ENCODE peak calls at places on chromosomes 3 and 15, in eight cellular contexts. S, Q, K, Z, J, T, Y and C are unnamed samples.

GRCh38 chr15:42284551-42284950 is 11.3 kb upstream of the TMEM87A start:
- DNase-seq in S (no peak), T (no peak), J (no peak), Q (no peak), Z (no peak), K (no peak), Y (no peak), C (no peak)

GRCh38 chr3:25594007-25594502 is 70.7 kb downstream of the TOP2B start:
- DNase-seq in Q (peak; percentile 78), K (no peak), Y (no peak), J (peak; percentile 86), T (peak; percentile 29), Z (no peak), S (no peak), C (no peak)

GRCh38 chr3:130975251-130975650 is 51.4 kb downstream of the ASTE1 start:
- DNase-seq in J (no peak), Z (no peak), K (no peak), T (no peak), S (no peak), Q (no peak), Y (no peak), C (no peak)

GRCh38 chr3:24680214-24680967 is 185.7 kb upstream of the THRB start:
- DNase-seq in Y (peak; percentile 54), J (peak; percentile 58), K (peak; percentile 78), S (peak; percentile 77), T (peak; percentile 42), Q (peak; percentile 77), Z (peak; percentile 56), C (no peak)

GRCh38 chr15:39320355-39320754 is 260.5 kb upstream of the THBS1 start:
- DNase-seq in T (no peak), S (no peak), J (no peak), Z (no peak), Q (no peak), Y (no peak), K (no peak), C (no peak)

GRCh38 chr3:194087995-194088841 is 47.7 kb upstream of the HES1 start:
- DNase-seq in Z (no peak), Y (no peak), J (no peak), Q (no peak), K (no peak), S (peak; percentile 60), T (no peak), C (no peak)

GRCh38 chr3:37291275-37291700 is 116.9 kb upstream of the LRRFIP2 start:
- DNase-seq in S (no peak), T (no peak), Y (no peak), J (peak; percentile 68), Q (peak; percentile 45), K (no peak), Z (no peak), C (no peak)

GRCh38 chr3:186471781-186472180 is 72.4 kb downstream of the CRYGS start:
- DNase-seq in T (no peak), S (no peak), Y (no peak), Q (no peak), J (no peak), K (no peak), Z (no peak), C (no peak)

GRCh38 chr15:82709081-82709420 is 624 bp downstream of the AP3B2 start:
- DNase-seq in Q (no peak), S (no peak), Y (no peak), Z (peak; percentile 31), T (no peak), K (peak; percentile 18), J (peak; percentile 1), C (no peak)

GRCh38 chr15:58293622-58294550 is 137.9 kb upstream of the LIPC start:
- DNase-seq in J (peak; percentile 6), Q (peak; percentile 6), T (no peak), S (no peak), Y (no peak), K (no peak), Z (no peak), C (no peak)

GRCh38 chr3:9402410-9403228 is 5.2 kb downstream of the SETD5 start:
- DNase-seq in T (no peak), Z (peak; percentile 63), Y (peak; percentile 48), S (no peak), J (peak; percentile 82), Q (no peak), K (peak; percentile 92), C (no peak)

GRCh38 chr3:132803889-132804288 is 81.7 kb upstream of the NPHP3 start:
- DNase-seq in T (no peak), S (no peak), J (no peak), Z (peak; percentile 22), Q (no peak), K (no peak), Y (no peak), C (no peak)

GRCh38 chr15:101446527-101447167 is 42.9 kb downstream of the PCSK6 start:
- DNase-seq in Z (no peak), K (peak; percentile 14), S (no peak), J (peak; percentile 84), T (no peak), Y (no peak), Q (peak; percentile 19), C (no peak)

GRCh38 chr15:41944313-41944940 is 27.9 kb downstream of the EHD4 start:
- DNase-seq in Y (no peak), J (peak; percentile 91), Z (no peak), Q (peak; percentile 97), S (peak; percentile 80), K (peak; percentile 56), T (peak; percentile 37), C (no peak)

GRCh38 chr3:64674591-64675076 is 13.2 kb downstream of the ADAMTS9 start:
- DNase-seq in S (no peak), Z (peak; percentile 74), Q (no peak), K (no peak), J (peak; percentile 65), T (no peak), Y (no peak), C (no peak)

GRCh38 chr15:64162478-64162868 is 349 bp downstream of the PPIB start:
- DNase-seq in Z (no peak), J (no peak), Y (no peak), S (no peak), K (no peak), Q (no peak), T (no peak), C (no peak)

GRCh38 chr3:126342991-126343661 is 14.1 kb downstream of the KLF15 start:
- DNase-seq in Y (peak; percentile 23), Q (no peak), T (no peak), J (no peak), K (peak; percentile 51), S (peak; percentile 65), Z (peak; percentile 72), C (no peak)

GRCh38 chr3:190330936-190331734 is 8.9 kb upstream of the CLDN1 start:
- DNase-seq in S (no peak), T (no peak), J (no peak), Z (no peak), Q (no peak), K (no peak), Y (no peak), C (no peak)

GRCh38 chr3:150925751-150926201 is 20.5 kb upstream of the MINDY4B start:
- DNase-seq in J (peak; percentile 25), T (peak; percentile 42), K (peak; percentile 67), Z (peak; percentile 70), Y (peak; percentile 43), Q (peak; percentile 61), S (no peak), C (peak; percentile 44)

GRCh38 chr3:100042144-100042543 is 72.2 kb downstream of the FILIP1L start:
- DNase-seq in K (no peak), S (no peak), J (peak; percentile 78), Y (no peak), Z (no peak), Q (peak; percentile 97), T (no peak), C (no peak)

GRCh38 chr15:25091421-25092158 is 136.8 kb downstream of the SNRPN start:
- DNase-seq in Y (no peak), T (no peak), K (no peak), Z (no peak), S (no peak), Q (no peak), J (no peak), C (no peak)
- H3K9me3 ChIP-seq in Y (peaks cover 3% of the 10 kb centered on the region), T (peaks cover 66% of the 10 kb centered on the region), K (no peaks in the 10 kb centered on the region), Z (no peaks in the 10 kb centered on the region), S (peaks cover 89% of the 10 kb centered on the region), Q (peaks cover 19% of the 10 kb centered on the region), J (peaks cover 97% of the 10 kb centered on the region), C (peaks cover 24% of the 10 kb centered on the region)

DNA sequence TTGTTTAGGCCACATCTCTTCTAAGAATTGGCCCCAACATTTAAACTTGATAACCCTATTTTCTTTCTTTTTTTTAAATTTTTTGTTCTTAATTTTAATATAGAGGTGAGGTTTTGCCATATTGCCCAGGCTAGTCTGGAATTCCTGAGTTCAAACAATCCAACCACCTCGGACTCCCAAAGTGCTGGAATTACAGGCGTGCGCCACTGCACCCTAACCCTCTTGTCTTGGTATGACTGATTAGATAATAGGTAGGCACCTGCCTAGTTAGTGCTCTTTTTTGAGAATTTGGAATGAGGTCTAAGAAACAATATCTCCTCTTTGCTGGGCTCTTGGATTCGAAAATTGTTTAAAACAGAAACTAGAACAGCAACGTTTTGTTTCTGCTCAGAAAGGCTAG is 116.4 kb upstream of the GOLGA6L6 start:
- DNase-seq in Z (no peak), S (no peak), Y (no peak), K (no peak), Q (no peak), T (no peak), J (no peak), C (no peak)
- H3K9me3 ChIP-seq in Z (no peaks in the 10 kb centered on the region), S (no peaks in the 10 kb centered on the region), Y (no peaks in the 10 kb centered on the region), K (no peaks in the 10 kb centered on the region), Q (peaks cover 3% of the 10 kb centered on the region), T (peaks cover 20% of the 10 kb centered on the region), J (no peaks in the 10 kb centered on the region), C (no peaks in the 10 kb centered on the region)

DNA sequence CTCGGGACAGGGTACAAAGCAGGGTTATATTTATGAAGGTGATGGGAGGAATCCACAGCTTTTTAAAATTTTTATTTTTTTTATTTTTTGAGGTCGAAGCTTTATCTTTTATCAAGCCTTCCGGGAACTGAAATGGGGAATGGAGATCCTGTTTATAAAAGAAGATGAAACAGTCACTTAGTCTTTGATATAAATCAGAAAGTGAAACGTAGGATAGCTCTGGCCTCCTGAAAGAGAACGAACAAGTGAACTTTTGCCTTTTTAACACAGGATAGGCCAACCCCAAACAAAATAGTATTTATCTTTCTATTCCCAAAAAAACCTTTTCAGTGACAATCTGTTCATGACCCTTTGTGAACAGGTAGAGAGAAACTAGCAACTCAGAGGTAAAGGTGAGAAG is 634.0 kb upstream of the LMCD1 start:
- DNase-seq in Y (no peak), Z (no peak), S (no peak), Q (no peak), T (no peak), K (no peak), J (no peak), C (no peak)
- H3K9me3 ChIP-seq in Y (no peaks in the 10 kb centered on the region), Z (no peaks in the 10 kb centered on the region), S (no peaks in the 10 kb centered on the region), Q (peaks cover 9% of the 10 kb centered on the region), T (no peaks in the 10 kb centered on the region), K (no peaks in the 10 kb centered on the region), J (peaks cover 5% of the 10 kb centered on the region), C (no peaks in the 10 kb centered on the region)

GRCh38 chr15:26550880-26551279 is 222.0 kb downstream of the GABRB3 start:
- DNase-seq in S (no peak), J (no peak), T (no peak), Y (no peak), Q (no peak), Z (no peak), K (no peak), C (no peak)

GRCh38 chr15:26561130-26561529 is 211.7 kb downstream of the GABRB3 start:
- DNase-seq in T (no peak), J (no peak), Z (no peak), K (no peak), Y (no peak), S (no peak), Q (no peak), C (no peak)

GRCh38 chr15:26551473-26551872 is 221.4 kb downstream of the GABRB3 start:
- DNase-seq in Z (no peak), K (no peak), S (no peak), Q (no peak), Y (no peak), T (no peak), J (no peak), C (no peak)

GRCh38 chr15:26555898-26556297 is 217.0 kb downstream of the GABRB3 start:
- DNase-seq in T (no peak), S (no peak), Y (no peak), J (no peak), K (no peak), Q (no peak), Z (no peak), C (no peak)
- H3K9me3 ChIP-seq in T (peaks cover 32% of the 10 kb centered on the region), S (no peaks in the 10 kb centered on the region), Y (no peaks in the 10 kb centered on the region), J (peaks cover 6% of the 10 kb centered on the region), K (no peaks in the 10 kb centered on the region), Q (no peaks in the 10 kb centered on the region), Z (no peaks in the 10 kb centered on the region), C (no peaks in the 10 kb centered on the region)